ENCODE peak calls at places on chromosome 14, in ten cellular contexts. I is left lobe of liver; E is upper lobe of right lung; H is activated T-cell treated with anti-CD3 and anti-CD28 coated beads for 4 hours; G is anterior cingulate cortex; C is fibroblast of lung; D is activated naive CD4-positive, alpha-beta T cell; K is NAMALWA; P is activated CD4-positive, alpha-beta T cell treated with anti-CD3 and anti-CD28 coated beads for 48 hours; L is CD8-positive, alpha-beta T cell. U is an unnamed sample.

GRCh38 chr14:91284146-91284790 is 39.8 kb upstream of the GPR68 start:
- DNase-seq in I (no peak), E (no peak), H (no peak), G (no peak), C (peak), D (no peak), K (no peak), P (no peak), L (no peak), U (peak)

GRCh38 chr14:102591944-102592772 is at the start of gene RCOR1:
- DNase-seq in I (peak), E (peak), H (peak), G (peak), C (peak), D (peak), K (peak), P (peak), L (peak), U (peak)

GRCh38 chr14:32259368-32260013 is 56.4 kb upstream of the RNU6-8 start:
- DNase-seq in I (no peak), E (no peak), H (no peak), G (no peak), C (peak), D (no peak), K (no peak), P (peak), L (no peak), U (no peak)

GRCh38 chr14:101349108-101349507 is 212.2 kb upstream of the DIO3 start:
- DNase-seq in I (no peak), E (no peak), H (no peak), G (no peak), C (no peak), D (no peak), K (no peak), P (no peak), L (no peak), U (no peak)

GRCh38 chr14:81673930-81674329 is 140.3 kb upstream of the SEL1L start:
- DNase-seq in I (no peak), E (no peak), H (no peak), G (no peak), C (no peak), D (no peak), K (no peak), P (no peak), L (no peak), U (no peak)

GRCh38 chr14:22466520-22466919 is 122.5 kb downstream of the DAD1 start:
- DNase-seq in I (no peak), E (no peak), H (no peak), G (no peak), C (peak), D (no peak), K (no peak), P (no peak), L (no peak), U (no peak)

GRCh38 chr14:103569436-103569835 is 6.7 kb downstream of the COA8 start:
- DNase-seq in I (no peak), E (no peak), H (no peak), G (no peak), C (no peak), D (no peak), K (no peak), P (no peak), L (no peak), U (no peak)

GRCh38 chr14:105420141-105420975 is 731 bp downstream of the MTA1 start:
- DNase-seq in I (no peak), E (peak), H (no peak), G (no peak), C (no peak), D (no peak), K (no peak), P (no peak), L (no peak), U (no peak)

GRCh38 chr14:105690671-105691070 is 164.3 kb downstream of the TMEM121 start:
- DNase-seq in I (no peak), E (no peak), H (no peak), G (no peak), C (no peak), D (no peak), K (no peak), P (no peak), L (no peak), U (no peak)

GRCh38 chr14:58882577-58883018 is 244.8 kb downstream of the DACT1 start:
- DNase-seq in I (no peak), E (no peak), H (no peak), G (no peak), C (peak), D (no peak), K (no peak), P (no peak), L (no peak), U (peak)